ENCODE peak calls at places on chromosome 12, in seven cellular contexts. One of them, this sample, is unnamed.

GRCh38 chr12:116142936-116143882 is 134.3 kb downstream of the MED13L start:
- DNase-seq in GM18507: no peak
- DNase-seq in activated T-helper 1 cell treated with anti-CD3 and anti-CD28 coated beads, Interleukin-2, amount 50 U/mL, for 16 hours: no peak
- DNase-seq in mucosa of descending colon: no peak
- DNase-seq in PC-9: peak
- DNase-seq in T-helper 1 cell: no peak
- DNase-seq in NCI-H774: no peak
- DNase-seq in this sample: no peak

GRCh38 chr12:108861878-108862587 is 4.7 kb upstream of the SSH1 start:
- DNase-seq in GM18507: no peak
- DNase-seq in activated T-helper 1 cell treated with anti-CD3 and anti-CD28 coated beads, Interleukin-2, amount 50 U/mL, for 16 hours: no peak
- DNase-seq in mucosa of descending colon: peak
- DNase-seq in PC-9: no peak
- DNase-seq in T-helper 1 cell: no peak
- DNase-seq in NCI-H774: no peak
- DNase-seq in this sample: no peak

GRCh38 chr12:44960423-44960822 is 84.3 kb upstream of the NELL2 start:
- DNase-seq in GM18507: no peak
- DNase-seq in activated T-helper 1 cell treated with anti-CD3 and anti-CD28 coated beads, Interleukin-2, amount 50 U/mL, for 16 hours: no peak
- DNase-seq in mucosa of descending colon: no peak
- DNase-seq in PC-9: no peak
- DNase-seq in T-helper 1 cell: no peak
- DNase-seq in NCI-H774: no peak
- DNase-seq in this sample: no peak

GRCh38 chr12:49687941-49688340 is 19.3 kb downstream of the FMNL3 start:
- DNase-seq in GM18507: no peak
- DNase-seq in activated T-helper 1 cell treated with anti-CD3 and anti-CD28 coated beads, Interleukin-2, amount 50 U/mL, for 16 hours: no peak
- DNase-seq in mucosa of descending colon: no peak
- DNase-seq in PC-9: no peak
- DNase-seq in T-helper 1 cell: no peak
- DNase-seq in NCI-H774: no peak
- DNase-seq in this sample: no peak

GRCh38 chr12:69471667-69472385 is 1.6 kb downstream of the FRS2 start:
- DNase-seq in GM18507: no peak
- DNase-seq in activated T-helper 1 cell treated with anti-CD3 and anti-CD28 coated beads, Interleukin-2, amount 50 U/mL, for 16 hours: no peak
- DNase-seq in mucosa of descending colon: no peak
- DNase-seq in PC-9: no peak
- DNase-seq in T-helper 1 cell: no peak
- DNase-seq in NCI-H774: no peak
- DNase-seq in this sample: no peak

GRCh38 chr12:69589082-69589481 is 3.8 kb downstream of the CCT2 start:
- DNase-seq in GM18507: no peak
- DNase-seq in activated T-helper 1 cell treated with anti-CD3 and anti-CD28 coated beads, Interleukin-2, amount 50 U/mL, for 16 hours: no peak
- DNase-seq in mucosa of descending colon: no peak
- DNase-seq in PC-9: no peak
- DNase-seq in T-helper 1 cell: no peak
- DNase-seq in NCI-H774: no peak
- DNase-seq in this sample: no peak

GRCh38 chr12:29673346-29673745 is 110.4 kb downstream of the TMTC1 start:
- DNase-seq in GM18507: no peak
- DNase-seq in activated T-helper 1 cell treated with anti-CD3 and anti-CD28 coated beads, Interleukin-2, amount 50 U/mL, for 16 hours: no peak
- DNase-seq in mucosa of descending colon: no peak
- DNase-seq in PC-9: no peak
- DNase-seq in T-helper 1 cell: no peak
- DNase-seq in NCI-H774: no peak
- DNase-seq in this sample: no peak

GRCh38 chr12:33265900-33266299 is 173.7 kb downstream of the SYT10 start:
- DNase-seq in GM18507: no peak
- DNase-seq in activated T-helper 1 cell treated with anti-CD3 and anti-CD28 coated beads, Interleukin-2, amount 50 U/mL, for 16 hours: no peak
- DNase-seq in mucosa of descending colon: no peak
- DNase-seq in PC-9: no peak
- DNase-seq in T-helper 1 cell: no peak
- DNase-seq in NCI-H774: no peak
- DNase-seq in this sample: no peak

GRCh38 chr12:3152013-3152412 is 74.8 kb downstream of the TSPAN9 start:
- DNase-seq in GM18507: no peak
- DNase-seq in activated T-helper 1 cell treated with anti-CD3 and anti-CD28 coated beads, Interleukin-2, amount 50 U/mL, for 16 hours: no peak
- DNase-seq in mucosa of descending colon: no peak
- DNase-seq in PC-9: no peak
- DNase-seq in T-helper 1 cell: no peak
- DNase-seq in NCI-H774: no peak
- DNase-seq in this sample: no peak

GRCh38 chr12:15209782-15210181 is 11.4 kb downstream of the RERG start:
- DNase-seq in GM18507: no peak
- DNase-seq in activated T-helper 1 cell treated with anti-CD3 and anti-CD28 coated beads, Interleukin-2, amount 50 U/mL, for 16 hours: no peak
- DNase-seq in mucosa of descending colon: no peak
- DNase-seq in PC-9: peak
- DNase-seq in T-helper 1 cell: no peak
- DNase-seq in NCI-H774: no peak
- DNase-seq in this sample: no peak

GRCh38 chr12:52676163-52676562 is 4.0 kb downstream of the KRT1 start:
- DNase-seq in GM18507: no peak
- DNase-seq in activated T-helper 1 cell treated with anti-CD3 and anti-CD28 coated beads, Interleukin-2, amount 50 U/mL, for 16 hours: no peak
- DNase-seq in mucosa of descending colon: no peak
- DNase-seq in PC-9: no peak
- DNase-seq in T-helper 1 cell: no peak
- DNase-seq in NCI-H774: no peak
- DNase-seq in this sample: no peak

GRCh38 chr12:132395908-132396305 is 66.5 kb upstream of the GALNT9 start:
- DNase-seq in GM18507: no peak
- DNase-seq in activated T-helper 1 cell treated with anti-CD3 and anti-CD28 coated beads, Interleukin-2, amount 50 U/mL, for 16 hours: no peak
- DNase-seq in mucosa of descending colon: no peak
- DNase-seq in PC-9: no peak
- DNase-seq in T-helper 1 cell: no peak
- DNase-seq in NCI-H774: no peak
- DNase-seq in this sample: no peak

GRCh38 chr12:99389751-99390150 is 257.8 kb upstream of the GARIN6 start:
- DNase-seq in GM18507: no peak
- DNase-seq in activated T-helper 1 cell treated with anti-CD3 and anti-CD28 coated beads, Interleukin-2, amount 50 U/mL, for 16 hours: no peak
- DNase-seq in mucosa of descending colon: no peak
- DNase-seq in PC-9: no peak
- DNase-seq in T-helper 1 cell: no peak
- DNase-seq in NCI-H774: no peak
- DNase-seq in this sample: peak

GRCh38 chr12:118302053-118302452 is 70.7 kb downstream of the TAOK3 start:
- DNase-seq in GM18507: no peak
- DNase-seq in activated T-helper 1 cell treated with anti-CD3 and anti-CD28 coated beads, Interleukin-2, amount 50 U/mL, for 16 hours: no peak
- DNase-seq in mucosa of descending colon: no peak
- DNase-seq in PC-9: peak
- DNase-seq in T-helper 1 cell: no peak
- DNase-seq in NCI-H774: no peak
- DNase-seq in this sample: no peak

GRCh38 chr12:59452259-59452658 is 143.6 kb upstream of the SLC16A7 start:
- DNase-seq in GM18507: no peak
- DNase-seq in activated T-helper 1 cell treated with anti-CD3 and anti-CD28 coated beads, Interleukin-2, amount 50 U/mL, for 16 hours: no peak
- DNase-seq in mucosa of descending colon: no peak
- DNase-seq in PC-9: no peak
- DNase-seq in T-helper 1 cell: no peak
- DNase-seq in NCI-H774: no peak
- DNase-seq in this sample: no peak

GRCh38 chr12:132019891-132020290 is 70.1 kb downstream of the EP400 start:
- DNase-seq in GM18507: no peak
- DNase-seq in activated T-helper 1 cell treated with anti-CD3 and anti-CD28 coated beads, Interleukin-2, amount 50 U/mL, for 16 hours: no peak
- DNase-seq in mucosa of descending colon: no peak
- DNase-seq in PC-9: no peak
- DNase-seq in T-helper 1 cell: no peak
- DNase-seq in NCI-H774: no peak
- DNase-seq in this sample: no peak

GRCh38 chr12:83042441-83043215 is 355.9 kb downstream of the TMTC2 start:
- DNase-seq in GM18507: no peak
- DNase-seq in activated T-helper 1 cell treated with anti-CD3 and anti-CD28 coated beads, Interleukin-2, amount 50 U/mL, for 16 hours: no peak
- DNase-seq in mucosa of descending colon: no peak
- DNase-seq in PC-9: no peak
- DNase-seq in T-helper 1 cell: no peak
- DNase-seq in NCI-H774: no peak
- DNase-seq in this sample: no peak

GRCh38 chr12:49091056-49091835 is 3.4 kb downstream of the DHH start:
- DNase-seq in GM18507: no peak
- DNase-seq in activated T-helper 1 cell treated with anti-CD3 and anti-CD28 coated beads, Interleukin-2, amount 50 U/mL, for 16 hours: no peak
- DNase-seq in mucosa of descending colon: no peak
- DNase-seq in PC-9: no peak
- DNase-seq in T-helper 1 cell: no peak
- DNase-seq in NCI-H774: no peak
- DNase-seq in this sample: no peak